ENCODE peak calls at places on chromosomes 1 and 21, in four cellular contexts. One of them, this sample, is unnamed.

GRCh38 chr1:3183439-3183838 is 114.4 kb downstream of the PRDM16 start:
- DNase-seq in brain microvascular endothelial cell: no peak
- DNase-seq in fibroblast of pulmonary artery: no peak
- DNase-seq in Panc1: no peak
- DNase-seq in this sample: no peak

GRCh38 chr1:230950404-230950803 is 28.3 kb downstream of the TTC13 start:
- DNase-seq in brain microvascular endothelial cell: no peak
- DNase-seq in fibroblast of pulmonary artery: no peak
- DNase-seq in Panc1: no peak
- DNase-seq in this sample: no peak

GRCh38 chr21:43190544-43191340 is 21.9 kb downstream of the CRYAA start:
- DNase-seq in brain microvascular endothelial cell: no peak
- DNase-seq in fibroblast of pulmonary artery: no peak
- DNase-seq in Panc1: no peak
- DNase-seq in this sample: no peak

GRCh38 chr1:226568975-226569741 is 20.6 kb downstream of the STUM start:
- DNase-seq in brain microvascular endothelial cell: no peak
- DNase-seq in fibroblast of pulmonary artery: no peak
- DNase-seq in Panc1: no peak
- DNase-seq in this sample: no peak

GRCh38 chr1:53068314-53069084 is 6.5 kb downstream of the PODN start:
- DNase-seq in brain microvascular endothelial cell: no peak
- DNase-seq in fibroblast of pulmonary artery: no peak
- DNase-seq in Panc1: no peak
- DNase-seq in this sample: no peak

GRCh38 chr1:214008791-214009612 is 21.2 kb downstream of the PROX1 start:
- DNase-seq in brain microvascular endothelial cell: no peak
- DNase-seq in fibroblast of pulmonary artery: no peak
- DNase-seq in Panc1: no peak
- DNase-seq in this sample: no peak

GRCh38 chr1:224500802-224501201 is 66.2 kb upstream of the WDR26 start:
- DNase-seq in brain microvascular endothelial cell: no peak
- DNase-seq in fibroblast of pulmonary artery: no peak
- DNase-seq in Panc1: no peak
- DNase-seq in this sample: no peak

GRCh38 chr1:16981269-16981849 is 939 bp upstream of the MFAP2 start:
- DNase-seq in brain microvascular endothelial cell: peak
- DNase-seq in fibroblast of pulmonary artery: peak
- DNase-seq in Panc1: no peak
- DNase-seq in this sample: no peak

GRCh38 chr1:199448641-199449040 is 578.9 kb upstream of the NR5A2 start:
- DNase-seq in brain microvascular endothelial cell: no peak
- DNase-seq in fibroblast of pulmonary artery: no peak
- DNase-seq in Panc1: no peak
- DNase-seq in this sample: no peak

GRCh38 chr21:33403786-33404571 is 766 bp downstream of the IFNGR2 start:
- DNase-seq in brain microvascular endothelial cell: peak
- DNase-seq in fibroblast of pulmonary artery: peak
- DNase-seq in Panc1: no peak
- DNase-seq in this sample: no peak

GRCh38 chr1:3061566-3061965 is 7.4 kb upstream of the PRDM16 start:
- DNase-seq in brain microvascular endothelial cell: no peak
- DNase-seq in fibroblast of pulmonary artery: no peak
- DNase-seq in Panc1: no peak
- DNase-seq in this sample: no peak

GRCh38 chr1:102118150-102118549 is 121.4 kb upstream of the OLFM3 start:
- DNase-seq in brain microvascular endothelial cell: no peak
- DNase-seq in fibroblast of pulmonary artery: no peak
- DNase-seq in Panc1: no peak
- DNase-seq in this sample: no peak

GRCh38 chr1:56539403-56539802 is 40.0 kb downstream of the PLPP3 start:
- DNase-seq in brain microvascular endothelial cell: no peak
- DNase-seq in fibroblast of pulmonary artery: no peak
- DNase-seq in Panc1: no peak
- DNase-seq in this sample: no peak

GRCh38 chr1:25562101-25562927 is 18.9 kb downstream of the LDLRAP1 start:
- DNase-seq in brain microvascular endothelial cell: no peak
- DNase-seq in fibroblast of pulmonary artery: no peak
- DNase-seq in Panc1: no peak
- DNase-seq in this sample: no peak

GRCh38 chr21:42198949-42199348 is 20.0 kb upstream of the ABCG1 start:
- DNase-seq in brain microvascular endothelial cell: no peak
- DNase-seq in fibroblast of pulmonary artery: peak
- DNase-seq in Panc1: no peak
- DNase-seq in this sample: no peak

GRCh38 chr1:3501856-3502665 is 47.6 kb downstream of the ARHGEF16 start:
- DNase-seq in brain microvascular endothelial cell: peak
- DNase-seq in fibroblast of pulmonary artery: peak
- DNase-seq in Panc1: no peak
- DNase-seq in this sample: no peak

GRCh38 chr1:203291201-203292096 is 13.9 kb upstream of the BTG2 start:
- DNase-seq in brain microvascular endothelial cell: no peak
- DNase-seq in fibroblast of pulmonary artery: no peak
- DNase-seq in Panc1: no peak
- DNase-seq in this sample: no peak

GRCh38 chr1:40711465-40712404 is 20.2 kb downstream of the NFYC start:
- DNase-seq in brain microvascular endothelial cell: peak
- DNase-seq in fibroblast of pulmonary artery: peak
- DNase-seq in Panc1: no peak
- DNase-seq in this sample: no peak

GRCh38 chr1:203158967-203159665 is 16.5 kb downstream of the MYBPH start:
- DNase-seq in brain microvascular endothelial cell: no peak
- DNase-seq in fibroblast of pulmonary artery: no peak
- DNase-seq in Panc1: no peak
- DNase-seq in this sample: no peak

GRCh38 chr1:163046071-163046470 is 23.1 kb upstream of the RGS4 start:
- DNase-seq in brain microvascular endothelial cell: peak
- DNase-seq in fibroblast of pulmonary artery: peak
- DNase-seq in Panc1: no peak
- DNase-seq in this sample: no peak

GRCh38 chr1:51969038-51969705 is 21.3 kb downstream of the RAB3B start:
- DNase-seq in brain microvascular endothelial cell: peak
- DNase-seq in fibroblast of pulmonary artery: peak
- DNase-seq in Panc1: peak
- DNase-seq in this sample: no peak

GRCh38 chr1:157994704-157995540 is 1.5 kb downstream of the KIRREL1 start:
- DNase-seq in brain microvascular endothelial cell: no peak
- DNase-seq in fibroblast of pulmonary artery: peak
- DNase-seq in Panc1: no peak
- DNase-seq in this sample: no peak

GRCh38 chr1:213017447-213018273 is 2.0 kb upstream of the ANGEL2 start:
- DNase-seq in brain microvascular endothelial cell: no peak
- DNase-seq in fibroblast of pulmonary artery: no peak
- DNase-seq in Panc1: no peak
- DNase-seq in this sample: no peak

GRCh38 chr1:9797049-9797448 is 26.7 kb downstream of the CLSTN1 start:
- DNase-seq in brain microvascular endothelial cell: no peak
- DNase-seq in fibroblast of pulmonary artery: no peak
- DNase-seq in Panc1: no peak
- DNase-seq in this sample: no peak

GRCh38 chr1:195345149-195345548 is 1263.1 kb downstream of the KCNT2 start:
- DNase-seq in brain microvascular endothelial cell: no peak
- DNase-seq in fibroblast of pulmonary artery: no peak
- DNase-seq in Panc1: no peak
- DNase-seq in this sample: no peak

GRCh38 chr1:7972285-7972684 is 10.8 kb downstream of the PARK7 start:
- DNase-seq in brain microvascular endothelial cell: no peak
- DNase-seq in fibroblast of pulmonary artery: no peak
- DNase-seq in Panc1: no peak
- DNase-seq in this sample: no peak

GRCh38 chr1:196660272-196660671 is 8.4 kb downstream of the CFH start:
- DNase-seq in brain microvascular endothelial cell: no peak
- DNase-seq in fibroblast of pulmonary artery: no peak
- DNase-seq in Panc1: no peak
- DNase-seq in this sample: no peak
- TF ChIP-seq CTCF in brain microvascular endothelial cell: no peak
- TF ChIP-seq CTCF in fibroblast of pulmonary artery: no peak
- TF ChIP-seq CTCF in Panc1: no peak
- TF ChIP-seq CTCF in this sample: no peak

DNA sequence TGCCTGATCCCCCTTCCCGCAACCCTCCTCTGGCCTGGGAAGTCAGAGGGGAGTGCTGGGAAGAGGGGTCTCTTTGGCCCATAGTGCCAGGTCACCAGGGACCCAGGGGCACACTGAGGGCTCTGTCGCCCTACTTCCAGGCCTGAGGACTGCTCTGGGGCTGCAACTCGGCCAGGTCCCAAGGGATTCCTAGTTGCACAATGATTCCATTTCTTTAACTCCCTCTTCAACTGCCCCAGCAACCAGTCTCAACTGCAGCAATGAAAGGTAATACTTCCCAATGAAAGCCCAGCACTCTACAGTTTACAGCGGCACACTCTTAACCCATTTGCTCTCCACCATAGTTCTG is 35.7 kb downstream of the SLC9A1 start:
- DNase-seq in brain microvascular endothelial cell: no peak
- DNase-seq in fibroblast of pulmonary artery: peak
- DNase-seq in Panc1: no peak
- DNase-seq in this sample: no peak
- H3K4me3 ChIP-seq in brain microvascular endothelial cell: no peak
- H3K4me3 ChIP-seq in fibroblast of pulmonary artery: no peak
- H3K4me3 ChIP-seq in Panc1: no peak
- H3K4me3 ChIP-seq in this sample: no peak

GRCh38 chr1:117815926-117816325 is 113.5 kb downstream of the GDAP2 start:
- DNase-seq in brain microvascular endothelial cell: no peak
- DNase-seq in fibroblast of pulmonary artery: no peak
- DNase-seq in Panc1: no peak
- DNase-seq in this sample: no peak
- TF ChIP-seq CTCF in brain microvascular endothelial cell: peak
- TF ChIP-seq CTCF in fibroblast of pulmonary artery: peak
- TF ChIP-seq CTCF in Panc1: peak
- TF ChIP-seq CTCF in this sample: peak

GRCh38 chr1:154962795-154963330 is 1.3 kb upstream of the PYGO2 start:
- DNase-seq in brain microvascular endothelial cell: no peak
- DNase-seq in fibroblast of pulmonary artery: no peak
- DNase-seq in Panc1: no peak
- DNase-seq in this sample: no peak
- H3K4me3 ChIP-seq in brain microvascular endothelial cell: no peak
- H3K4me3 ChIP-seq in fibroblast of pulmonary artery: peak
- H3K4me3 ChIP-seq in Panc1: peak
- H3K4me3 ChIP-seq in this sample: peak

DNA sequence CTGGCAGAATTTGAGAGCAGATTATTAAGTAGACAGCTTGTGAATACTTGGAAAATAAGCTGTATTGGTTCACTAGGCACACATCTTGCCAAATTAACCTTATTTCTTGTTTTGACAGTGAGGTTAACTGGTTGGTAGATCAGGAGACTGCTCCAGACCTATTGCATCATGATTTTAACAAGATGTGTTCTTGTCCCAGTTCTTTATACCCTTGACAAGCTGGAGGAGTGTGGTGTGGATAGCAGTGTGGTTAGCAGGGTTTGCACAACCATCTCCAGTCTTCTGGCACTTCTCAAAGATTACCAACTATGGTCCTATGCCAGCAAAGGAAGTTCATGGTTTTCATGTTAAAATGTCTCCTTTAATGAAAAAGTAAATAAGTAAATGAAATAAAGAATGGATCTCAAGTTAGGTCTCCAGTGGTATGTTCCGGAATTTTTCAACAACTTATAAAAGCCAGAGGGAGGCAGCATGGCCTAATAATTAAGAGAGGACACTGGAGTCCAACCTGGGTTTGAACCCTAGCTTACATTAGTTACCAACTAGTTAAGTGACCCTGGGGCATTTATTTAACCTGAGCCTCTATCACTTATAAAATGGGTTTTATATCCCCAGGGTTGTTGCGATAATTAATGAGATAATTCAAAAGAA is 34.1 kb downstream of the DDX20 start:
- DNase-seq in brain microvascular endothelial cell: no peak
- DNase-seq in fibroblast of pulmonary artery: peak
- DNase-seq in Panc1: no peak
- DNase-seq in this sample: peak
- TF ChIP-seq CTCF in brain microvascular endothelial cell: no peak
- TF ChIP-seq CTCF in fibroblast of pulmonary artery: no peak
- TF ChIP-seq CTCF in Panc1: no peak
- TF ChIP-seq CTCF in this sample: no peak

GRCh38 chr1:155982106-155982505 is 3.8 kb upstream of the ARHGEF2 start:
- DNase-seq in brain microvascular endothelial cell: no peak
- DNase-seq in fibroblast of pulmonary artery: no peak
- DNase-seq in Panc1: no peak
- DNase-seq in this sample: no peak
- H3K4me3 ChIP-seq in brain microvascular endothelial cell: peak
- H3K4me3 ChIP-seq in fibroblast of pulmonary artery: peak
- H3K4me3 ChIP-seq in Panc1: peak
- H3K4me3 ChIP-seq in this sample: peak

GRCh38 chr1:156429308-156430060 is 60.5 kb downstream of the RHBG start:
- DNase-seq in brain microvascular endothelial cell: no peak
- DNase-seq in fibroblast of pulmonary artery: no peak
- DNase-seq in Panc1: no peak
- DNase-seq in this sample: no peak
- TF ChIP-seq CTCF in brain microvascular endothelial cell: no peak
- TF ChIP-seq CTCF in fibroblast of pulmonary artery: no peak
- TF ChIP-seq CTCF in Panc1: no peak
- TF ChIP-seq CTCF in this sample: no peak

GRCh38 chr1:151051356-151052009 is 3.9 kb downstream of the C1orf56 start:
- DNase-seq in brain microvascular endothelial cell: no peak
- DNase-seq in fibroblast of pulmonary artery: no peak
- DNase-seq in Panc1: no peak
- DNase-seq in this sample: no peak

GRCh38 chr1:151056574-151056973 is 2.8 kb downstream of the CDC42SE1 start:
- DNase-seq in brain microvascular endothelial cell: no peak
- DNase-seq in fibroblast of pulmonary artery: no peak
- DNase-seq in Panc1: no peak
- DNase-seq in this sample: no peak

GRCh38 chr1:151055581-151055980 is 3.8 kb downstream of the CDC42SE1 start:
- DNase-seq in brain microvascular endothelial cell: no peak
- DNase-seq in fibroblast of pulmonary artery: no peak
- DNase-seq in Panc1: no peak
- DNase-seq in this sample: no peak

GRCh38 chr1:151056149-151056548 is 3.3 kb downstream of the CDC42SE1 start:
- DNase-seq in brain microvascular endothelial cell: no peak
- DNase-seq in fibroblast of pulmonary artery: no peak
- DNase-seq in Panc1: no peak
- DNase-seq in this sample: no peak

GRCh38 chr1:151054971-151055547 is 4.4 kb downstream of the CDC42SE1 start:
- DNase-seq in brain microvascular endothelial cell: no peak
- DNase-seq in fibroblast of pulmonary artery: no peak
- DNase-seq in Panc1: no peak
- DNase-seq in this sample: no peak
- H3K4me3 ChIP-seq in brain microvascular endothelial cell: no peak
- H3K4me3 ChIP-seq in fibroblast of pulmonary artery: no peak
- H3K4me3 ChIP-seq in Panc1: no peak
- H3K4me3 ChIP-seq in this sample: no peak

This sample was measured in HFF-Myc.